ENCODE peak calls at places on chromosomes 6 and 20, in eight cellular contexts. One of them, this sample, is unnamed.
A peak's percentile ranks its signal among the peaks of the same experiment; 100 is the strongest.

GRCh38 chr6:106939208-106939607 is 35.3 kb downstream of the CD24 start:
- DNase-seq in suprapubic skin: no peak
- DNase-seq in astrocyte: no peak
- DNase-seq in mammary epithelial cell: no peak
- DNase-seq in ovary: no peak
- DNase-seq in uterus: no peak
- DNase-seq in A673: no peak
- DNase-seq in GM23338: no peak
- DNase-seq in this sample: no peak

GRCh38 chr20:33914871-33915270 is 78.8 kb upstream of the RALY start:
- DNase-seq in suprapubic skin: no peak
- DNase-seq in astrocyte: peak; percentile 92
- DNase-seq in mammary epithelial cell: peak; percentile 69
- DNase-seq in ovary: no peak
- DNase-seq in uterus: no peak
- DNase-seq in A673: no peak
- DNase-seq in GM23338: no peak
- DNase-seq in this sample: no peak

GRCh38 chr6:79066330-79066729 is 11.7 kb downstream of the PHIP start:
- DNase-seq in suprapubic skin: no peak
- DNase-seq in astrocyte: no peak
- DNase-seq in mammary epithelial cell: no peak
- DNase-seq in ovary: no peak
- DNase-seq in uterus: no peak
- DNase-seq in A673: no peak
- DNase-seq in GM23338: no peak
- DNase-seq in this sample: no peak

GRCh38 chr20:61307686-61308085 is 55.6 kb downstream of the CDH4 start:
- DNase-seq in suprapubic skin: no peak
- DNase-seq in astrocyte: no peak
- DNase-seq in mammary epithelial cell: no peak
- DNase-seq in ovary: no peak
- DNase-seq in uterus: no peak
- DNase-seq in A673: no peak
- DNase-seq in GM23338: no peak
- DNase-seq in this sample: no peak

GRCh38 chr6:116971959-116972358 is 94.9 kb downstream of the RFX6 start:
- DNase-seq in suprapubic skin: no peak
- DNase-seq in astrocyte: peak; percentile 3
- DNase-seq in mammary epithelial cell: peak; percentile 30
- DNase-seq in ovary: no peak
- DNase-seq in uterus: no peak
- DNase-seq in A673: peak; percentile 65
- DNase-seq in GM23338: peak; percentile 68
- DNase-seq in this sample: no peak

GRCh38 chr6:36033935-36034334 is 6.3 kb downstream of the MAPK14 start:
- DNase-seq in suprapubic skin: no peak
- DNase-seq in astrocyte: peak; percentile 41
- DNase-seq in mammary epithelial cell: peak; percentile 16
- DNase-seq in ovary: no peak
- DNase-seq in uterus: no peak
- DNase-seq in A673: peak; percentile 19
- DNase-seq in GM23338: no peak
- DNase-seq in this sample: no peak

GRCh38 chr6:138540468-138540867 is 41.2 kb upstream of the NHSL1 start:
- DNase-seq in suprapubic skin: no peak
- DNase-seq in astrocyte: peak; percentile 96
- DNase-seq in mammary epithelial cell: no peak
- DNase-seq in ovary: no peak
- DNase-seq in uterus: no peak
- DNase-seq in A673: no peak
- DNase-seq in GM23338: no peak
- DNase-seq in this sample: no peak

GRCh38 chr20:44924526-44924925 is 14.7 kb downstream of the PABPC1L start:
- DNase-seq in suprapubic skin: no peak
- DNase-seq in astrocyte: no peak
- DNase-seq in mammary epithelial cell: no peak
- DNase-seq in ovary: no peak
- DNase-seq in uterus: no peak
- DNase-seq in A673: no peak
- DNase-seq in GM23338: no peak
- DNase-seq in this sample: no peak

GRCh38 chr6:11744753-11745152 is 33.9 kb downstream of the ADTRP start:
- DNase-seq in suprapubic skin: peak; percentile 91
- DNase-seq in astrocyte: peak; percentile 87
- DNase-seq in mammary epithelial cell: no peak
- DNase-seq in ovary: peak; percentile 63
- DNase-seq in uterus: peak; percentile 51
- DNase-seq in A673: peak; percentile 21
- DNase-seq in GM23338: no peak
- DNase-seq in this sample: peak; percentile 82

GRCh38 chr6:119821380-119821779 is 471.8 kb upstream of the MAN1A1 start:
- DNase-seq in suprapubic skin: no peak
- DNase-seq in astrocyte: no peak
- DNase-seq in mammary epithelial cell: no peak
- DNase-seq in ovary: no peak
- DNase-seq in uterus: no peak
- DNase-seq in A673: no peak
- DNase-seq in GM23338: no peak
- DNase-seq in this sample: no peak

GRCh38 chr20:42567409-42567808 is 622.3 kb downstream of the PTPRT start:
- DNase-seq in suprapubic skin: no peak
- DNase-seq in astrocyte: no peak
- DNase-seq in mammary epithelial cell: peak; percentile 2
- DNase-seq in ovary: no peak
- DNase-seq in uterus: no peak
- DNase-seq in A673: no peak
- DNase-seq in GM23338: no peak
- DNase-seq in this sample: no peak

GRCh38 chr6:45075246-45075645 is 252.9 kb upstream of the RUNX2 start:
- DNase-seq in suprapubic skin: no peak
- DNase-seq in astrocyte: peak; percentile 99
- DNase-seq in mammary epithelial cell: peak; percentile 96
- DNase-seq in ovary: no peak
- DNase-seq in uterus: no peak
- DNase-seq in A673: no peak
- DNase-seq in GM23338: no peak
- DNase-seq in this sample: no peak

GRCh38 chr6:128655978-128656498 is 135.6 kb upstream of the PTPRK start:
- DNase-seq in suprapubic skin: no peak
- DNase-seq in astrocyte: peak; percentile 96
- DNase-seq in mammary epithelial cell: peak; percentile 92
- DNase-seq in ovary: no peak
- DNase-seq in uterus: no peak
- DNase-seq in A673: peak; percentile 68
- DNase-seq in GM23338: no peak
- DNase-seq in this sample: no peak

GRCh38 chr20:4006640-4007039 is 8.7 kb downstream of the RNF24 start:
- DNase-seq in suprapubic skin: no peak
- DNase-seq in astrocyte: peak; percentile 49
- DNase-seq in mammary epithelial cell: no peak
- DNase-seq in ovary: no peak
- DNase-seq in uterus: no peak
- DNase-seq in A673: no peak
- DNase-seq in GM23338: peak; percentile 40
- DNase-seq in this sample: peak; percentile 81

GRCh38 chr20:62685781-62686555 is 22.7 kb upstream of the NTSR1 start:
- DNase-seq in suprapubic skin: no peak
- DNase-seq in astrocyte: no peak
- DNase-seq in mammary epithelial cell: no peak
- DNase-seq in ovary: no peak
- DNase-seq in uterus: no peak
- DNase-seq in A673: no peak
- DNase-seq in GM23338: no peak
- DNase-seq in this sample: peak; percentile 11

GRCh38 chr6:65935412-65935811 is 228.4 kb upstream of the EYS start:
- DNase-seq in suprapubic skin: no peak
- DNase-seq in astrocyte: no peak
- DNase-seq in mammary epithelial cell: no peak
- DNase-seq in ovary: no peak
- DNase-seq in uterus: no peak
- DNase-seq in A673: no peak
- DNase-seq in GM23338: no peak
- DNase-seq in this sample: no peak

DNA sequence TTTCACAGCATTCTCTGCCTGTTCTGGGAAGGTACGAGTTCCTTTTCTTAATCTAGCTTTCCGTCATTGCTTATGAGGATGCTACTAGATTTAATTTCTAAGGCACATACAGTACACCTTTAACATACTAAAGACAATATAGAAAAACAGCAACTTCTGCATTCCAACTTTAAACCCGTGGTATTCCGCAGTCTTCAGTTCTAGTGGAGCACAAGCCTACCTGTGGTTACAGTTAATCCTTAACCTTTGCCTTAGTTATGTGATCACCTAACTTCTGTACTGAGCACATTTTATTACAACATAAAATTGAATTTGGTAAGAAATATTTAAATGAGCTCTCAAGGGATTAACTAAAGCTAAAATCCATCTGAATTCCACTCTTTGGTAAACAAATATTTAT is 289.5 kb downstream of the BTBD9 start:
- DNase-seq in suprapubic skin: no peak
- DNase-seq in astrocyte: no peak
- DNase-seq in mammary epithelial cell: no peak
- DNase-seq in ovary: no peak
- DNase-seq in uterus: no peak
- DNase-seq in A673: no peak
- DNase-seq in GM23338: no peak
- DNase-seq in this sample: no peak
- H3K27ac ChIP-seq in suprapubic skin: no peak overlapping the region
- H3K27ac ChIP-seq in astrocyte: peak overlapping the region; percentile 56
- H3K27ac ChIP-seq in mammary epithelial cell: no peak overlapping the region
- H3K27ac ChIP-seq in ovary: no peak overlapping the region
- H3K27ac ChIP-seq in uterus: no peak overlapping the region
- H3K27ac ChIP-seq in A673: no peak overlapping the region
- H3K27ac ChIP-seq in GM23338: no peak overlapping the region
- H3K27ac ChIP-seq in this sample: no peak overlapping the region

GRCh38 chr6:286681-287499 is 5.4 kb upstream of the DUSP22 start:
- DNase-seq in suprapubic skin: peak; percentile 50
- DNase-seq in astrocyte: no peak
- DNase-seq in mammary epithelial cell: no peak
- DNase-seq in ovary: no peak
- DNase-seq in uterus: no peak
- DNase-seq in A673: no peak
- DNase-seq in GM23338: no peak
- DNase-seq in this sample: no peak

GRCh38 chr6:288861-289260 is 3.4 kb upstream of the DUSP22 start:
- DNase-seq in suprapubic skin: no peak
- DNase-seq in astrocyte: no peak
- DNase-seq in mammary epithelial cell: no peak
- DNase-seq in ovary: no peak
- DNase-seq in uterus: no peak
- DNase-seq in A673: no peak
- DNase-seq in GM23338: no peak
- DNase-seq in this sample: no peak

GRCh38 chr6:285030-285771 is 7.1 kb upstream of the DUSP22 start:
- DNase-seq in suprapubic skin: no peak
- DNase-seq in astrocyte: no peak
- DNase-seq in mammary epithelial cell: no peak
- DNase-seq in ovary: no peak
- DNase-seq in uterus: no peak
- DNase-seq in A673: no peak
- DNase-seq in GM23338: no peak
- DNase-seq in this sample: no peak

GRCh38 chr6:290111-290932 is 2.0 kb upstream of the DUSP22 start:
- DNase-seq in suprapubic skin: peak; percentile 56
- DNase-seq in astrocyte: no peak
- DNase-seq in mammary epithelial cell: no peak
- DNase-seq in ovary: no peak
- DNase-seq in uterus: no peak
- DNase-seq in A673: no peak
- DNase-seq in GM23338: no peak
- DNase-seq in this sample: no peak

DNA sequence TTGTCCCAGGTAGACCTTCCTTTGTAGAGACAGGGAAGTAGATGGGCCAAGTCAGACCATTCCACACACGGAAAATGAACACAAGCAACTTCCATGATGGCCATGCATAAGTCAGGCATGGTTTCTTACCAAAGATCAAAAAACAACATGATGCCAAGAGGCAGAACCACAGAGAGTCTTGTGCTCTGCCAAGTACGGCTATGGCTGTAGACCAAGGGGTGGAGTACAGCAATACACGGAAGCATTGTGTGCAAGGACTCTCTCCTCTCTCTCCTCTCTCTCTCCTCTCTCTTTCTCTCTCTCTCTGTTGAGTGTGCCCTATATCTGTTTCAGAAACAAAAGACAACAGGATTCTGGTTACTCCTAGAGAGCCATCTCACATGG is 4.8 kb upstream of the DUSP22 start:
- DNase-seq in suprapubic skin: no peak
- DNase-seq in astrocyte: no peak
- DNase-seq in mammary epithelial cell: no peak
- DNase-seq in ovary: no peak
- DNase-seq in uterus: no peak
- DNase-seq in A673: no peak
- DNase-seq in GM23338: no peak
- DNase-seq in this sample: no peak
- H3K4me3 ChIP-seq in suprapubic skin: no peak overlapping the region
- H3K4me3 ChIP-seq in astrocyte: no peak overlapping the region
- H3K4me3 ChIP-seq in mammary epithelial cell: no peak overlapping the region
- H3K4me3 ChIP-seq in ovary: no peak overlapping the region
- H3K4me3 ChIP-seq in uterus: no peak overlapping the region
- H3K4me3 ChIP-seq in A673: no peak overlapping the region
- H3K4me3 ChIP-seq in GM23338: no peak overlapping the region
- H3K4me3 ChIP-seq in this sample: no peak overlapping the region

DNA sequence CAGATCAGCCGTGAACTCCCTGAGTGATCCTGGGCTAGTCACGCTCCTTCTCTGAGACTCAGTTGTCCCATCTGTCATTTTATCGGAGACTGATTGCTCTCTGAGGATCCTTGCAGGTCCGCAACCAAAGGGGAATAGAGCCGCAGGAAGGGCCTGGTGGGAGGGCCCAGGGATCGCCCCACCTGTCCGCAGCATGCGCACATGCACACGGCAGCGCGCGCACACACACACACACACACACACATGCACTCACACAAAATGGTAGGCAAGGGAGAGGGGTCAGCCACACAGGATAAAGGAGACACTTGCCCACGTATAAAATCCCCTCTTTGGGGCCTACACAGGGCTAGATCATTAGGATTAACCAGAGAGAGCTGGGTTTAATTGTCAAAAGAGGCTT is 95.6 kb upstream of the FOXP4 start:
- DNase-seq in suprapubic skin: no peak
- DNase-seq in astrocyte: no peak
- DNase-seq in mammary epithelial cell: no peak
- DNase-seq in ovary: no peak
- DNase-seq in uterus: no peak
- DNase-seq in A673: no peak
- DNase-seq in GM23338: no peak
- DNase-seq in this sample: no peak
- H3K27ac ChIP-seq in suprapubic skin: no peak overlapping the region
- H3K27ac ChIP-seq in astrocyte: no peak overlapping the region
- H3K27ac ChIP-seq in mammary epithelial cell: no peak overlapping the region
- H3K27ac ChIP-seq in ovary: no peak overlapping the region
- H3K27ac ChIP-seq in uterus: peak overlapping the region; percentile 69
- H3K27ac ChIP-seq in A673: no peak overlapping the region
- H3K27ac ChIP-seq in GM23338: no peak overlapping the region
- H3K27ac ChIP-seq in this sample: no peak overlapping the region

DNA sequence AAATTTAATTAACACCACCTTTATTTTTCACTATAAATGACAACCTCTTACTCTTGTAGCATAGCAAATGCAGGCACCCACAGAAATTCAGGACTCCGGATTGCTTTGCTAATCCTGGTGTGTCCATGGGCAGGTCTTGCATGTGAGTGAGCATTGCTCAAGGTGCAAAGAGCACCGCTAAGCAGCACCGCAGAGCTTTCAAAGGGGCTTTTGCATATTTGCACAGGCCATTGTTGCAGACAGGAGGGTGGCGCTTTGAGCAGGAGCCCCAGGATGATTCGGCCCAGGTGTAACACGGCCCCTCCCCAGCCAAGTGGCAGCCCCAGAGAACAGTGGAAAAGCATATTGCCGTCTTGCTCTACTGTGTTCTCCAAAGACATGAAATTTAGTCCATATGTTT is 293.2 kb downstream of the NRN1 start:
- DNase-seq in suprapubic skin: no peak
- DNase-seq in astrocyte: no peak
- DNase-seq in mammary epithelial cell: no peak
- DNase-seq in ovary: no peak
- DNase-seq in uterus: no peak
- DNase-seq in A673: no peak
- DNase-seq in GM23338: peak; percentile 63
- DNase-seq in this sample: no peak
- H3K4me3 ChIP-seq in suprapubic skin: no peak overlapping the region
- H3K4me3 ChIP-seq in astrocyte: no peak overlapping the region
- H3K4me3 ChIP-seq in mammary epithelial cell: no peak overlapping the region
- H3K4me3 ChIP-seq in ovary: no peak overlapping the region
- H3K4me3 ChIP-seq in uterus: no peak overlapping the region
- H3K4me3 ChIP-seq in A673: no peak overlapping the region
- H3K4me3 ChIP-seq in GM23338: no peak overlapping the region
- H3K4me3 ChIP-seq in this sample: no peak overlapping the region